ENCODE peak calls at places on chromosomes 6 and 20, in four cellular contexts. B is OCI-LY7, E is AG10803, I is left ventricle myocardium inferior. G is an unnamed sample.

GRCh38 chr6:45677381-45677992 is 299.8 kb upstream of the SUPT3H start:
- DNase-seq in B (peak), E (peak), I (peak), G (peak)

GRCh38 chr6:128899651-128900050 is 16.7 kb downstream of the LAMA2 start:
- DNase-seq in B (no peak), E (peak), I (no peak), G (no peak)

GRCh38 chr20:12966468-12967085 is 42.2 kb upstream of the SPTLC3 start:
- DNase-seq in B (no peak), E (peak), I (no peak), G (no peak)

GRCh38 chr6:22411408-22412105 is 114.7 kb upstream of the PRL start:
- DNase-seq in B (no peak), E (peak), I (no peak), G (no peak)

GRCh38 chr20:31915491-31916280 is 36.2 kb downstream of the PDRG1 start:
- DNase-seq in B (no peak), E (no peak), I (no peak), G (no peak)

GRCh38 chr6:7086488-7086887 is 21.3 kb upstream of the RREB1 start:
- DNase-seq in B (no peak), E (peak), I (peak), G (peak)

GRCh38 chr6:33735201-33735600 is 11.5 kb downstream of the IP6K3 start:
- DNase-seq in B (no peak), E (no peak), I (no peak), G (no peak)

GRCh38 chr20:62179162-62179504 is 3.7 kb upstream of the MTG2 start:
- DNase-seq in B (no peak), E (no peak), I (no peak), G (no peak)

GRCh38 chr6:32944265-32944664 is 3.4 kb upstream of the HLA-DMB start:
- DNase-seq in B (peak), E (no peak), I (no peak), G (peak)

GRCh38 chr20:46983466-46983865 is 88.8 kb downstream of the EYA2 start:
- DNase-seq in B (no peak), E (no peak), I (no peak), G (no peak)

GRCh38 chr6:54614499-54615195 is 231.9 kb upstream of the FAM83B start:
- DNase-seq in B (no peak), E (no peak), I (no peak), G (no peak)

GRCh38 chr20:14288341-14289330 is 48.8 kb downstream of the FLRT3 start:
- DNase-seq in B (no peak), E (peak), I (no peak), G (no peak)

GRCh38 chr6:52049252-52050050 is 38.0 kb downstream of the PKHD1 start:
- DNase-seq in B (peak), E (peak), I (no peak), G (no peak)

GRCh38 chr6:42304313-42304712 is 86.7 kb upstream of the MRPS10 start:
- DNase-seq in B (no peak), E (no peak), I (no peak), G (no peak)

GRCh38 chr20:44600758-44601562 is 18.6 kb downstream of the PKIG start:
- DNase-seq in B (no peak), E (peak), I (peak), G (no peak)

GRCh38 chr20:60921021-60921622 is 330.9 kb upstream of the CDH4 start:
- DNase-seq in B (no peak), E (peak), I (peak), G (no peak)

GRCh38 chr6:109166643-109167042 is 71.3 kb downstream of the CEP57L1 start:
- DNase-seq in B (no peak), E (no peak), I (no peak), G (no peak)

GRCh38 chr6:11410539-11411307 is 126.8 kb upstream of the TMEM170B start:
- DNase-seq in B (no peak), E (no peak), I (no peak), G (peak)

GRCh38 chr20:11847827-11848226 is 69.9 kb upstream of the BTBD3 start:
- DNase-seq in B (no peak), E (no peak), I (no peak), G (no peak)

GRCh38 chr20:4512891-4513550 is 208.7 kb upstream of the PRND start:
- DNase-seq in B (no peak), E (peak), I (no peak), G (no peak)

GRCh38 chr6:137391061-137391814 is 103.0 kb downstream of the OLIG3 start:
- DNase-seq in B (no peak), E (no peak), I (no peak), G (no peak)

GRCh38 chr6:137387365-137387764 is 106.8 kb downstream of the OLIG3 start:
- DNase-seq in B (no peak), E (no peak), I (no peak), G (no peak)

GRCh38 chr6:137390264-137390787 is 103.9 kb downstream of the OLIG3 start:
- DNase-seq in B (no peak), E (no peak), I (no peak), G (no peak)

DNA sequence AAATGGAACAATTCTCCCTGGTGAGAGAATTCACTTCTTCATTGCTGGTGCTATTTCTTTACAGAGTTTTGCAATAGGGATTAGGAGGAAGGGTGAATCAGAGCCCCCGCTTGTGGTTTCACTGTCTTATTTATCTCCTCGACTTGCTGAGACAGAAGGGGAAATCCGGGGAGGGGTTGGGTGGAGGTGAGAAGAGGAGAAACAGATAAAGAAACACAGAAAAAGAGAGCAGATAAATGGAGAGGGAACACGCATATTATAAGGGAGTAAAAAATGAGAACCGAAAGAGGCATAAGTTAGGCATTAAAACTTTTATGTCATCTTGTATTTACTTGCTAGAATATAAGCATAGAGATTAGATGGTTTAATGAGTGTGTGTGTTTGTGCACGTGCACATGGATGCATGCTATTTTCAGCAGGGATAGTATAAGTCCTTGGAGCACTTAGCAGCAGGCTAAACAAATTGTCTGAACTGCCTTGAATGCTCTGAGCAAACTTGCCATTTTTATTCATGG is 105.0 kb downstream of the OLIG3 start:
- DNase-seq in B (peak), E (no peak), I (no peak), G (peak)
- H3K4me3 ChIP-seq in B (peak), E (no peak), I (no peak), G (no peak)

GRCh38 chr6:919499-919898 is 226.6 kb upstream of the EXOC2 start:
- DNase-seq in B (no peak), E (no peak), I (no peak), G (no peak)
- TF ChIP-seq CTCF in B (no peak), E (no peak), I (no peak), G (no peak)

DNA sequence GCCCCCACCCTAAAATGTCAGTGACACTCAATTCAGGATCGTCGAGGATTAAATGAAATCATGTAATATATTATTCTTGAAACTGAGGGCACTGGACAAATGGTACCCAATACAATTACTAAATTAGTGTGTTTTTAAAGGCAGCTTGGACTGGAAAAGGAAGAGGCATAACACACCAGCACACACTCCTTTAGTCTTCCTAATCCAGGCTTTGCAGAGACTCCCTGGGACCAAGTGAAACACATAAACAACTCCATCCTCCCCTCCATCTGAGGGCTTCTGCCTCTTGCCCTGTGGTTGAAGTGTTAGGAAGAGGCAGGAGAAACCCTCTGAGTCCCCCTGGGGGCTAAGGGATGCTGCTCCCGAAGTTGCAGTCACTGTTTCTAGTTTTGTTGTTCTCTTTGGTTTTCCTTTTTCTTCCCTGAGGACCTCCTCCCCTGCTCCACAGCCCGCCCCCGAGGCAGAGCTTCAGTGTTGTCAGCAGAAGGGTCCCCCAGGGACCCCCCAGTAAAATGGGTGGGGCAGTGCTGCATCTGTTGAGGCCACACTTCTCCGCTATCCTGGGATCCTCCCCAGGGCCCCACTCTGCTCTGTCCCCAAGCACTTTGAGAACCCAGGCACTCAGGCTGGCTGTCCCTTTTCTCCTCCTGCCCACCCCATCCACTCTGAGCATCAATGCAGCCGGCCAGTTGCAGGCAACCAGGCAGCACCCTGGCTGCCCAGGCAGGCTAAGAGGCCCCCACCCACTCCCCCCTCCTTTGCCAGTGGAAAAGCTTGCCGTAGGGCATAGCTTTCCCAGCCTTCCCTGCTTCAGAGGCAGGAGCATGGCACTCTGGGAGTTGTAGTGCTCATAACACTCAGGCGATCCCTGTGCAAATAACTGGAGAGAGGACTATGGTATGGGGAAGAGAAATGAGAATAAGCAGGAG is 5.9 kb downstream of the TMEM63B start:
- DNase-seq in B (no peak), E (peak), I (peak), G (no peak)
- H3K4me3 ChIP-seq in B (no peak), E (peak), I (peak), G (no peak)

GRCh38 chr6:159169193-159169555 is at the start of gene FNDC1:
- DNase-seq in B (peak), E (peak), I (peak), G (peak)
- TF ChIP-seq CTCF in B (no peak), E (no peak), I (no peak), G (no peak)

GRCh38 chr6:146598785-146599405 is at the start of gene ADGB:
- DNase-seq in B (no peak), E (peak), I (peak), G (peak)
- H3K4me3 ChIP-seq in B (no peak), E (peak), I (peak), G (no peak)

DNA sequence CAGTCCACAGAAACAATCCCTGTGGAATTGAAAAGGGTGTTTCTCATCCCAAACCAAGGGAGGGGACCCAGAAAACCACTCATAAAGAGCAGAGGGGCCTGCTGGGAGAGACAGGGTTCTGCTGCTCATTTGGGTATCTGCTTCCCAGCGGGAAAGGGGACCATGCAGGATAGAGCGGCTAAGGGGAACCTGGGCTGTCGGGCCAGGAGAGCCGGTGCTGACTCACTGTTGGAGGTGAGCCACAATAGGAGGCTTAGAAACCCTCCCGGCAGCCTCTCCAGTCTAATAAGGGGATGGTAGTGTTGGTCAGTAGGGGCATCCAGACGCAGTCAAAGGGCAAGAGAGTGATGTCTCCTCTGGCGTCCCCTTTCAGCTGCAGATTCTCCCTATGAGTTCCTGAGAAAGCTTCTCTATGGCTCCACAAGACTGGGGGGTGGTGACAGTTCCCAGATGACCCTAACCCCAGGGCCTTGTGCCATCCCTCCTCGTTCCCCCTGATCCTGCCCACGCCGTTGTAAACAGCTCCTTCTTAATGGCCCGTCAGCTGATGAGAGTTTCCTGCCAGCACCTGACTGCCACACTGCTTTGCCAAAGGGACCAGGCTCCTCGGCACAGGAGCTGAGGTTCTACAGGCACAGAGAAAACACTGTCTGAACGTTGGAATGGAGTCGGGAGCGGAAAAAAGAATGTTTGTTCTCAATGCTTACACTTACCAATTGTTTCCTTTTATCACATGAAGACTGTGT is 646.1 kb upstream of the DEFB115 start:
- DNase-seq in B (no peak), E (no peak), I (no peak), G (no peak)
- TF ChIP-seq CTCF in B (no peak), E (no peak), I (no peak), G (no peak)

GRCh38 chr6:167093922-167094432 is 28.9 kb upstream of the CCR6 start:
- DNase-seq in B (no peak), E (no peak), I (no peak), G (peak)

GRCh38 chr6:167092672-167093339 is 30.1 kb upstream of the CCR6 start:
- DNase-seq in B (no peak), E (no peak), I (no peak), G (peak)

GRCh38 chr6:167094820-167095637 is 27.9 kb upstream of the CCR6 start:
- DNase-seq in B (peak), E (no peak), I (no peak), G (peak)

GRCh38 chr6:167094436-167094819 is 28.5 kb upstream of the CCR6 start:
- DNase-seq in B (no peak), E (no peak), I (no peak), G (no peak)

DNA sequence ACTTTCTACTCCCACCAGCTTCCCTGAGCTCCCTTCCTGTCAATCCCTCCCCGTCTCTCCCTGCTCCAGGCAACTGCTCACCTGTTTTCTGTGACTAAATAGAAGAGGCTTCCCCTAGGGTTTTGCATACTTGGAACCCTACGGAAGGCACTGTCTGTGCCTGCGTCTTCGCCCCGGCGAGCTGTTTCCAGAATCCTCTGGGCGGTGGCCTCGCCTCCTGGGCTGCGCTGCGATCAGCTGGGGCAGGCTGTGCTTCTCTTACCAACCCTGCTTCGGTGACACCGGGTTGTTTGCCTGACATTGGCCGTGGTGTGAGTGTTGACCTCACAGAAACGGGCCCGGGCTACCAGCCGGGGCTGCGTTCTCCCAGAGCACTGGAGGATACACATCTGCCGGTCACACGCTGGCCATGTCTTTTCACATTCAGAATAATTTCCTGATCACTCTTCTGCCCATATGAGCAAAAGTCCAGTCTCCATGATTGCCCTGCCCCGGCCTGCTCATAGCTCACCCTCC is 29.4 kb upstream of the CCR6 start:
- DNase-seq in B (no peak), E (no peak), I (no peak), G (peak)
- H3K4me3 ChIP-seq in B (peak), E (no peak), I (peak), G (peak)

DNA sequence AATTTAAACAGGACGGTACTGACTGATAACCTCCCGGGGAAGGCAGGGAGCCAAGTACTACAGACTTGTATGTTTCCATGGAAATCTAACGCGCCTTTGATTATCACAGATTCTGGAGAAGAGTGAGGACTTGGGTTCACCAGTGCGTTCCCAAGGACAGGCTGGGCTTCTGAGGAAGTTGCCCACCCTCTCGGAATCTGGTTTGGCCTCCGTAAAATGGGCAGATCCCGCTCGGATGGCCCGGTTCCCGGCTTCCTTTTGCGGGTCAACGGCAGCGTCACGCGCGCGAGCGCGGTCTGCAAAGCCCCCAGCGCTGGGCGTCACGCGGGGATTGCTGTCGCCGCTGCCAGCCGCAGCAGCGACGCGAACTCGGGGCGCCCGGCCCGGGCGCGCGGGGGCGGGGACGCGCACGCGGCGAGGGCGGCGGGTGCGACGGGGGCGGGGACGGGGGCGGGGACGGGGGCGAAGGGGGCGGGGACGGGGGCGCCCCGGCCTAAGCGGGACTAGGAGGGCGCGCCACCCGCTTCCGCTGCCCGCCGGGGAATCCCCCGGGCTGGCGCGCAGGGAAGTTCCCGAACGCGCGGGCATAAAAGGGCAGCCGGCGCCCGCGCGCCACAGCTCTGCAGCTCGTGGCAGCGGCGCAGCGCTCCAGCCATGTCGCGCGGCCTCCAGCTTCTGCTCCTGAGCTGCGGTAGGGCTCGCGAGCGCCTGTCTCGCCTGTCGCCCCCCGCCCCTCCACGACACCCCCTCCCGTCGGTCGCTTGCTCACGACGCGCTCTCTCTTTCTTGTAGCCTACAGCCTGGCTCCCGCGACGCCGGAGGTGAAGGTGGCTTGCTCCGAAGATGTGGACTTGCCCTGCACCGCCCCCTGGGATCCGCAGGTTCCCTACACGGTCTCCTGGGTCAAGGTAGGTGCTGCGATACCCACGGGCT is at the start of gene CD83:
- DNase-seq in B (peak), E (peak), I (peak), G (peak)
- TF ChIP-seq CTCF in B (peak), E (no peak), I (peak), G (peak)

GRCh38 chr6:165662671-165663282 is at the start of gene PDE10A:
- DNase-seq in B (no peak), E (peak), I (peak), G (no peak)

GRCh38 chr6:165663736-165664552 is 903 bp upstream of the PDE10A start:
- DNase-seq in B (no peak), E (peak), I (peak), G (no peak)

GRCh38 chr6:165662041-165662491 is 975 bp downstream of the PDE10A start:
- DNase-seq in B (no peak), E (peak), I (peak), G (no peak)

GRCh38 chr6:165664553-165665383 is 1.7 kb upstream of the PDE10A start:
- DNase-seq in B (no peak), E (no peak), I (no peak), G (no peak)

GRCh38 chr6:165663283-165663735 is 268 bp upstream of the PDE10A start:
- DNase-seq in B (no peak), E (peak), I (peak), G (no peak)
- H3K4me3 ChIP-seq in B (no peak), E (peak), I (peak), G (no peak)